ENCODE peak calls at places on chromosomes 12 and 14, in eight cellular contexts. X, V, O, U, K, B, R and H are unnamed samples.

GRCh38 chr12:96425973-96426372 is 25.7 kb upstream of the CDK17 start:
- DNase-seq in X (no peak), V (no peak), O (no peak), U (no peak), K (no peak), B (no peak), R (no peak), H (no peak)

GRCh38 chr14:68403191-68403781 is 389.6 kb downstream of the ZFP36L1 start:
- DNase-seq in X (no peak), V (no peak), O (no peak), U (no peak), K (no peak), B (no peak), R (no peak), H (no peak)

GRCh38 chr12:45644521-45644920 is 85.0 kb upstream of the ARID2 start:
- DNase-seq in X (no peak), V (no peak), O (no peak), U (no peak), K (no peak), B (no peak), R (no peak), H (no peak)

GRCh38 chr12:130434560-130434959 is 96.9 kb downstream of the PIWIL1 start:
- DNase-seq in X (no peak), V (peak), O (no peak), U (no peak), K (no peak), B (no peak), R (no peak), H (no peak)

GRCh38 chr12:124392991-124393790 is 98.3 kb downstream of the RFLNA start:
- DNase-seq in X (peak), V (peak), O (peak), U (peak), K (peak), B (peak), R (no peak), H (peak)

GRCh38 chr12:46787496-46788055 is 38.2 kb downstream of the SLC38A4 start:
- DNase-seq in X (no peak), V (no peak), O (no peak), U (no peak), K (no peak), B (no peak), R (no peak), H (no peak)

GRCh38 chr12:110619534-110619953 is 5.6 kb downstream of the TCTN1 start:
- DNase-seq in X (no peak), V (no peak), O (no peak), U (no peak), K (peak), B (no peak), R (no peak), H (no peak)

GRCh38 chr14:54709444-54709843 is 142.5 kb downstream of the SAMD4A start:
- DNase-seq in X (no peak), V (no peak), O (no peak), U (no peak), K (no peak), B (no peak), R (no peak), H (no peak)

GRCh38 chr12:52798003-52798670 is 2.2 kb upstream of the KRT3 start:
- DNase-seq in X (no peak), V (no peak), O (no peak), U (no peak), K (no peak), B (no peak), R (no peak), H (no peak)

GRCh38 chr12:64744422-64745258 is 14.6 kb downstream of the GNS start:
- DNase-seq in X (no peak), V (no peak), O (no peak), U (no peak), K (no peak), B (no peak), R (peak), H (no peak)

GRCh38 chr14:46140445-46140844 is 511.1 kb downstream of the RPL10L start:
- DNase-seq in X (no peak), V (no peak), O (no peak), U (no peak), K (no peak), B (no peak), R (no peak), H (no peak)

GRCh38 chr12:58919271-58920101 is 818 bp downstream of the LRIG3 start:
- DNase-seq in X (no peak), V (peak), O (no peak), U (peak), K (no peak), B (no peak), R (peak), H (peak)

GRCh38 chr12:15534870-15535269 is 212.6 kb downstream of the PTPRO start:
- DNase-seq in X (no peak), V (no peak), O (no peak), U (no peak), K (peak), B (no peak), R (no peak), H (peak)

GRCh38 chr12:103908246-103908541 is 22.0 kb upstream of the HSP90B1 start:
- DNase-seq in X (no peak), V (no peak), O (no peak), U (no peak), K (no peak), B (no peak), R (no peak), H (no peak)

GRCh38 chr12:52789637-52790426 is 6.1 kb downstream of the KRT3 start:
- DNase-seq in X (peak), V (no peak), O (no peak), U (peak), K (no peak), B (no peak), R (no peak), H (peak)

GRCh38 chr12:132479938-132480619 is 9.9 kb upstream of the FBRSL1 start:
- DNase-seq in X (no peak), V (no peak), O (no peak), U (no peak), K (no peak), B (no peak), R (no peak), H (no peak)

GRCh38 chr12:93622485-93622884 is 50.0 kb downstream of the SOCS2 start:
- DNase-seq in X (no peak), V (no peak), O (no peak), U (no peak), K (no peak), B (no peak), R (no peak), H (no peak)

GRCh38 chr12:120534203-120534702 is at the start of gene RNF10:
- DNase-seq in X (peak), V (peak), O (peak), U (peak), K (peak), B (peak), R (peak), H (peak)

GRCh38 chr12:122945047-122945592 is 21.1 kb downstream of the ABCB9 start:
- DNase-seq in X (no peak), V (no peak), O (no peak), U (no peak), K (no peak), B (no peak), R (no peak), H (no peak)

DNA sequence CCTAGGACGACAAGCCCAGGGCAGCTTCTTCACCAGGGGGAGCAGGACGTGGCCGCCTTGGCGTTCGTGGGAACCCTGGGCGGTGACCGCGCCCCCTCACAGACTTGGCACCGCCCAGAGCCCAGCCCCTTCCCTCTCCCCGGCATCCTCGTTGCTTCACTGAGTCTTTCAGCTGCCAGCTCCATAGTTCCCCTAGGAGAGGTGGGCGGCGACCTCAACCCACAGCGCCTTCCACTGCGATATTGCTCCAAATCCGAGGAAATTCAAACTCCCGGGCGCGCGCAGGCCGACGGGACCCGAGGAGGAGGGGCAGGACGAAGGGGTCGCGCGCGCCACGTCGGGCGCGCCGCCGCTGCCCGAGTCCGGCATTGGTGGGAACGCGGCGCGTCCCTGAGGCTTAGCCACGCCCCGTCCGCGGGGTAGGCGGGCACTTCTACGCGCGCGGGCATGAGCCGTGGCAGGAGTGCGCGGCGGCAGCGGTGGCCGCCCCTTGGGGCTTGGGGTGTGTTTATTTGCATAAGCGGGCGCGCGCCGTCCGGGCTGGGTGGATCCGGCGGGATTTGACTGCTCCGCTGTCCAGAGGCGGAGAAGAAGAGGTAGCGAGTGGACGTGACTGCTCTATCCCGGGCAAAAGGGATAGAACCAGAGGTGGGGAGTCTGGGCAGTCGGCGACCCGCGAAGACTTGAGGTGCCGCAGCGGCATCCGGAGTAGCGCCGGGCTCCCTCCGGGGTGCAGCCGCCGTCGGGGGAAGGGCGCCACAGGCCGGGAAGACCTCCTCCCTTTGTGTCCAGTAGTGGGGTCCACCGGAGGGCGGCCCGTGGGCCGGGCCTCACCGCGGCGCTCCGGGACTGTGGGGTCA is at the start of the genes APAF1 and IKBIP:
- DNase-seq in X (peak), V (peak), O (peak), U (peak), K (peak), B (peak), R (peak), H (peak)
- TF ChIP-seq POLR2A in X (no peak), V (peak), O (peak), U (peak), K (peak), B (no peak), R (peak), H (peak)

GRCh38 chr12:62758216-62758615 is 176.7 kb downstream of the PPM1H start:
- DNase-seq in X (no peak), V (no peak), O (no peak), U (no peak), K (no peak), B (no peak), R (no peak), H (no peak)
- H3K4me3 ChIP-seq in X (no peak), V (no peak), O (no peak), U (no peak), K (no peak), B (no peak), R (no peak), H (no peak)

DNA sequence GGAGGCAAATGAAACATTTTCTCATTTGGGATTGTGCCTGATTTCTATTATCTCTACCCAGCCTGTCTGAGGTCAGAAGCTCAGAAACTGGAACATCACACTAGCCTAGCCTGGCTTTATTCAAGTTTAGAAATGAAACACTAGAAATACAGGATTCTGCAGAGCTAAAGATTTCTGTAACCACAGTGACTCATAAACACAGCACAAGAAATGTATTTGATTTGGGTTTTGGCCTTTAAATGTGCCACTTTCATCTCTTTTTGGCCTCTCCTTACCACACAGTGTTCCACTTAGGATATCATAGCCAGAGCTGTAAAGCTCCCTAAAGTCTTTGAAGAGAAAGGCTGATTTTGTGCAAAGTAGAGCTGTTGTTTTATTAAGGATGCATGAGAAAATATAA is 307.5 kb downstream of the EMP1 start:
- DNase-seq in X (no peak), V (no peak), O (no peak), U (no peak), K (no peak), B (no peak), R (no peak), H (no peak)
- H3K27ac ChIP-seq in X (no peak), V (no peak), O (no peak), U (no peak), K (no peak), B (no peak), R (no peak), H (no peak)

GRCh38 chr12:57248934-57249742 is 1.8 kb downstream of the STAC3 start:
- DNase-seq in X (no peak), V (no peak), O (no peak), U (no peak), K (no peak), B (no peak), R (no peak), H (no peak)
- TF ChIP-seq POLR2A in X (no peak), V (no peak), O (no peak), U (no peak), K (no peak), B (no peak), R (no peak), H (no peak)

DNA sequence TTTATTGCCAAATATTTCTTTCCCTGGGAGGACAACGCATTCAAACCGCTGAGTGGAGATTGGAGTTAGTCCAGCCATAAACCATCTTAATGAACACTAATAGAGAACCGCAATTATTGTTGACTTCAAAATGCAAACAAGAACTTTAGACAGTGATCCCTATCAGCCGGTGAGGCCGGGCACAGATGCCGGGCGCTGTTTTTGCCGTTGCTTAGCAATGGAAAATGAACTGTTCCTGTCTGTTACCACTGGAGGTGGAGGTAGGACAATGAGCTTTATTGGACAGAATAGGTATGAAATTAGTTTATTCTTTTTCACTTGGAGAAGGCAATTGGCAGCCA is 216.8 kb downstream of the TTC8 start:
- DNase-seq in X (peak), V (peak), O (no peak), U (peak), K (peak), B (no peak), R (peak), H (peak)
- H3K4me3 ChIP-seq in X (peak), V (peak), O (peak), U (peak), K (no peak), B (peak), R (peak), H (no peak)

DNA sequence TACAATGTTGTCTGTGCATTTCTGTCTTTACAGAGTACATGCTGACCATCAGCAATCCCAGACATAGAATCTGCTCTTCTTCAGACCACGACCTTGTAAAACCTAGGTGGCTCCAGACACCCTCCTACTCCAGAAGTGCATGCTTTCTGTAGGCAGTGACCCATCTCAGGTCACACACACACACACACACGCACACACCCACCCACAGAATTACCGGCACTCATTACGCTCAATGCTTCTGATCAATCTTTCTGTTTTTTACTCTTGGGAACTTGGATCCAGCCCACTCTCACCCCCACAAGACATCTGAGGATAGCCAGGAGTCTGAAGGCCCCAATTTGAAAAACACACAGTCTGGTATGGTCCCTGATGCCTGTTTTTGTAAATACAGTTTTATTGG is 7.5 kb upstream of the TSPAN9 start:
- DNase-seq in X (no peak), V (no peak), O (no peak), U (no peak), K (no peak), B (no peak), R (no peak), H (no peak)
- H3K27ac ChIP-seq in X (no peak), V (no peak), O (no peak), U (no peak), K (no peak), B (no peak), R (no peak), H (no peak)

GRCh38 chr12:9717070-9717925 is 15.6 kb downstream of the CLECL1 start:
- DNase-seq in X (no peak), V (no peak), O (no peak), U (no peak), K (no peak), B (no peak), R (no peak), H (no peak)

GRCh38 chr12:9724023-9724422 is 8.9 kb downstream of the CLECL1 start:
- DNase-seq in X (no peak), V (no peak), O (no peak), U (no peak), K (no peak), B (no peak), R (no peak), H (no peak)

GRCh38 chr12:9721394-9722092 is 11.4 kb downstream of the CLECL1 start:
- DNase-seq in X (no peak), V (no peak), O (no peak), U (no peak), K (no peak), B (no peak), R (peak), H (no peak)

GRCh38 chr12:9718968-9719367 is 13.9 kb downstream of the CLECL1 start:
- DNase-seq in X (no peak), V (no peak), O (no peak), U (no peak), K (no peak), B (no peak), R (peak), H (no peak)

GRCh38 chr12:9719835-9720234 is 13.1 kb downstream of the CLECL1 start:
- DNase-seq in X (no peak), V (no peak), O (no peak), U (no peak), K (no peak), B (no peak), R (no peak), H (no peak)
- TF ChIP-seq POLR2A in X (no peak), V (no peak), O (no peak), U (no peak), K (no peak), B (no peak), R (no peak), H (no peak)

DNA sequence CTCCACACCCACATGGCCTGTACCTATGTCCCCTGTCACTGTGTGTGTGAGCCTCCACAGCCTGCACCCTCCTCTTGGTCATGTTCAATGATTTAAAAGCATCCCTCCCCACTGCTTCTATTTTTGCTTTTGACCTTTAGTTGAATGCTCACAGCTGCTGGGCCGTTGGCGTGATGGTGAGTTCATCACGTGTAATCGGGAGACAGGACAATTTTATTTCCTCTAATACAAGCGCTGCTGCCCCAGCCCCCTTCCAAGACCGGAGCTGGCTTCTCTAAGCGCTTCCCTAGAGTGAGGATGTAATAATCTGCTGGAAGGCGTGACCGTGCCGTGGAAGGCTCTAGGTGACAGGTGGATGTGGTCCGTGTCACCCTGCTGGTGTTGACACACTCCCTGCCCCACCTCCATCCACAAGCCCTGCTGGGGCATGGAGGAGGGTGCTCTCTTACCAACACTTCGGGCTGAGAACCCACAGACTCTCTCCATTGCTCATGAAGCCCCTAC is 25.4 kb downstream of the CCDC85C start:
- DNase-seq in X (no peak), V (no peak), O (no peak), U (peak), K (peak), B (no peak), R (no peak), H (peak)
- H3K4me3 ChIP-seq in X (peak), V (no peak), O (no peak), U (peak), K (no peak), B (no peak), R (no peak), H (no peak)

GRCh38 chr12:105470102-105470501 is 139.6 kb downstream of the C12orf75 start:
- DNase-seq in X (no peak), V (no peak), O (no peak), U (no peak), K (no peak), B (no peak), R (no peak), H (no peak)
- H3K27ac ChIP-seq in X (no peak), V (no peak), O (no peak), U (no peak), K (no peak), B (no peak), R (no peak), H (no peak)